ENCODE peak calls at places on chromosomes 7 and 10, in nine cellular contexts. H is lower leg skin, S is fibroblast of pulmonary artery, I is neural crest cell, B is B cell, V is A549, K is sigmoid colon, G is body of pancreas, A is tibial nerve. O is an unnamed sample.
A peak's percentile ranks its signal among the peaks of the same experiment; 100 is the strongest.

GRCh38 chr7:144842377-144842851 is 6.6 kb upstream of the TPK1 start:
- DNase-seq in H (peak; percentile 85), S (peak; percentile 79), I (no peak), B (peak; percentile 71), V (no peak), K (peak; percentile 68), G (peak; percentile 80), A (no peak), O (no peak)

GRCh38 chr7:27110163-27110976 is 7.9 kb upstream of the HOXA2 start:
- DNase-seq in H (peak; percentile 84), S (peak; percentile 65), I (no peak), B (peak; percentile 3), V (no peak), K (peak; percentile 89), G (no peak), A (no peak), O (no peak)

GRCh38 chr10:117226813-117227451 is 14.0 kb upstream of the SLC18A2 start:
- DNase-seq in H (no peak), S (peak; percentile 41), I (no peak), B (no peak), V (peak; percentile 72), K (no peak), G (peak; percentile 40), A (no peak), O (no peak)

GRCh38 chr10:43137701-43137970 is 609 bp upstream of the CSGALNACT2 start:
- DNase-seq in H (no peak), S (peak; percentile 64), I (peak; percentile 39), B (peak; percentile 44), V (peak; percentile 31), K (no peak), G (peak; percentile 17), A (no peak), O (peak; percentile 83)

GRCh38 chr7:14021069-14021468 is 31.6 kb upstream of the ETV1 start:
- DNase-seq in H (no peak), S (peak; percentile 61), I (no peak), B (no peak), V (no peak), K (no peak), G (no peak), A (no peak), O (no peak)

GRCh38 chr7:6035686-6036085 is 4.5 kb downstream of the ANKRD61 start:
- DNase-seq in H (no peak), S (no peak), I (no peak), B (no peak), V (no peak), K (no peak), G (no peak), A (no peak), O (no peak)

GRCh38 chr7:154698726-154699291 is 304.1 kb downstream of the PAXIP1 start:
- DNase-seq in H (no peak), S (no peak), I (peak; percentile 5), B (no peak), V (peak; percentile 24), K (no peak), G (no peak), A (no peak), O (no peak)

GRCh38 chr10:52319926-52320325 is 5.8 kb downstream of the DKK1 start:
- DNase-seq in H (no peak), S (no peak), I (no peak), B (no peak), V (no peak), K (no peak), G (no peak), A (no peak), O (no peak)

GRCh38 chr10:96711048-96711713 is 9.1 kb downstream of the PIK3AP1 start:
- DNase-seq in H (peak; percentile 36), S (no peak), I (no peak), B (no peak), V (no peak), K (no peak), G (no peak), A (no peak), O (no peak)

GRCh38 chr10:69071610-69072009 is 16.3 kb upstream of the SRGN start:
- DNase-seq in H (no peak), S (no peak), I (no peak), B (no peak), V (no peak), K (peak; percentile 13), G (no peak), A (no peak), O (no peak)

GRCh38 chr10:112792487-112793196 is 157.4 kb upstream of the TCF7L2 start:
- DNase-seq in H (peak; percentile 91), S (peak; percentile 54), I (no peak), B (no peak), V (no peak), K (peak; percentile 86), G (peak; percentile 45), A (no peak), O (peak; percentile 63)

GRCh38 chr7:73971315-73971700 is 56.7 kb upstream of the ELN start:
- DNase-seq in H (peak; percentile 36), S (no peak), I (no peak), B (no peak), V (no peak), K (no peak), G (no peak), A (no peak), O (no peak)

GRCh38 chr10:74926791-74927585 is 100.6 kb downstream of the KAT6B start:
- DNase-seq in H (no peak), S (no peak), I (no peak), B (no peak), V (no peak), K (no peak), G (no peak), A (no peak), O (no peak)

GRCh38 chr7:129401968-129402860 is 32.0 kb upstream of the STRIP2 start:
- DNase-seq in H (no peak), S (peak; percentile 8), I (no peak), B (no peak), V (peak; percentile 12), K (no peak), G (no peak), A (no peak), O (no peak)

GRCh38 chr7:129405527-129405926 is 28.7 kb upstream of the STRIP2 start:
- DNase-seq in H (no peak), S (no peak), I (no peak), B (no peak), V (no peak), K (no peak), G (no peak), A (no peak), O (no peak)

GRCh38 chr7:129401228-129401967 is 32.8 kb upstream of the STRIP2 start:
- DNase-seq in H (no peak), S (peak; percentile 4), I (no peak), B (no peak), V (no peak), K (no peak), G (no peak), A (no peak), O (no peak)
- TF ChIP-seq CTCF in H (no peak), S (no peak), I (no peak), B (no peak), V (no peak), K (no peak), G (no peak), A (no peak), O (no peak)

GRCh38 chr10:45558406-45558805 is 114.2 kb downstream of the ZFAND4 start:
- DNase-seq in H (no peak), S (no peak), I (no peak), B (no peak), V (no peak), K (no peak), G (no peak), A (no peak), O (no peak)
- TF ChIP-seq CTCF in H (no peak), S (no peak), I (no peak), B (no peak), V (no peak), K (no peak), G (no peak), A (no peak), O (no peak)

DNA sequence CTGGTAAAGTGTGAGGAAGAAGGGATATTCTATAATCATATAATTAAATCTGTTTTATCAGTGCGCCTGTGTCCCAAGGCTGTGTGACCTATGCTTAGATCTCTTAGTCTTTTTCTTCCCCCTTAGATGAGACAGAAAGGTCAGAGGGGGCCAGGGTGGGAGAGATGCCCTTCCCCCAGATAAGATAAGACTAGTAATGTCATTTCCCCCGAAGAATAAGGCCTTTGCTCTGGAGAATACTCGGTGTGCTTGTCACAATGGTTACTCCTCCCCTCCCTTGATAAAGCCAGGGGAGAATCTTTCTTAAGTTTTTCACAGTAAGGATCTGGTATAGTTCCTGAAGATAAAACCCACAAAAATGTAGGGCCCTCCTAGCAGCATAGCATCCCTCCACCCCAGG is 1041.8 kb downstream of the SORCS3 start:
- DNase-seq in H (no peak), S (no peak), I (no peak), B (no peak), V (no peak), K (no peak), G (no peak), A (no peak), O (no peak)
- TF ChIP-seq CTCF in H (no peak), S (no peak), I (no peak), B (no peak), V (no peak), K (no peak), G (no peak), A (no peak), O (no peak)

GRCh38 chr10:132322621-132323048 is 9.4 kb upstream of the LRRC27 start:
- DNase-seq in H (no peak), S (peak; percentile 68), I (no peak), B (no peak), V (peak; percentile 64), K (peak; percentile 52), G (no peak), A (no peak), O (no peak)
- TF ChIP-seq CTCF in H (no peak), S (peak; percentile 37), I (no peak), B (no peak), V (no peak), K (no peak), G (no peak), A (no peak), O (no peak)

DNA sequence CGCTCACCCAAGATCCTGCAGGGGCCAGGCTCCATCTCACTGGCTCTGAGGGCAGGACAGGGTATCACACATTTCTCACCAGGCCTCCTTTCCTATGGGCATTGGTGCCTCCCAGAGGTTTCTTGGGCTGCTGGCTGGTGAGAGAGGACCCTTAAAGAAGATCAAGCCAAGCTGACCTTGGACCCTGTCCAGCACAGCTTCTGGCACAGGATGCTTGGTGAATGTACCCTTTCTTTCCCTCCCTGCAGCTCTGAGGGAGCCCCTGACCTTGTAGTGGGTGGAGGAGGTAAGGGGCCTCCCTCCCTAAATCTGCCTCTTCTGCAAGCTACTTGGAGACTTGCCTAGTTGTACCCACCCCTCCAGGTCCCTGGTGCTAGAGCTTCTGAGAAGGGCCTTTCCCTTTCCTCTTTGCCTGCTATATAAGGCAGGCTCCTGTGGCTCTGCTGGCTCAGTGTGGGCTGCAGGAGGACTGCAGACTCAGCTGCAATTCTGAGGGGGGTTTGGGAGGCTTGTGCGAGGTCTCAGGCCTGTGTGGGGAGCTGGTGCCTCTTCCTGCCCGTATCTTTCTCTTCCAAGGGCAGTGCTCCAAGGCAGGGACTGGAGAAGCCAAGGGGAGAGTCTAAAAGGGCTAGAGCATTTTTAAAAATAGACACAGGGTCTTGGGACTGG is 11.8 kb upstream of the TRIM8 start:
- DNase-seq in H (no peak), S (peak; percentile 87), I (no peak), B (no peak), V (no peak), K (no peak), G (no peak), A (no peak), O (no peak)
- TF ChIP-seq CTCF in H (no peak), S (peak; percentile 24), I (no peak), B (no peak), V (no peak), K (no peak), G (no peak), A (no peak), O (no peak)